ENCODE peak calls at places on chromosomes 12 and 14, in eight cellular contexts. A is AG09309, P is dorsolateral prefrontal cortex, G is epithelial cell of esophagus, I is NB4, N is pancreas, R is adrenal gland, V is fibroblast of the aortic adventitia. Z is an unnamed sample.

GRCh38 chr12:6039894-6040601 is 84.4 kb downstream of the VWF start:
- DNase-seq in A (no peak), P (no peak), G (peak), I (peak), N (peak), R (peak), V (peak), Z (peak)

GRCh38 chr12:47616440-47616839 is 89.4 kb downstream of the RPAP3 start:
- DNase-seq in A (no peak), P (no peak), G (peak), I (no peak), N (no peak), R (no peak), V (peak), Z (no peak)

GRCh38 chr14:53613404-53614253 is 343.0 kb downstream of the BMP4 start:
- DNase-seq in A (no peak), P (no peak), G (peak), I (no peak), N (peak), R (no peak), V (no peak), Z (no peak)

GRCh38 chr12:20410746-20411145 is 42.4 kb downstream of the PDE3A start:
- DNase-seq in A (no peak), P (no peak), G (no peak), I (peak), N (no peak), R (no peak), V (no peak), Z (no peak)

GRCh38 chr14:21734457-21735074 is 60.9 kb upstream of the OR4E1 start:
- DNase-seq in A (no peak), P (no peak), G (peak), I (peak), N (no peak), R (no peak), V (peak), Z (no peak)

GRCh38 chr14:52553002-52553670 is 500 bp downstream of the GPR137C start:
- DNase-seq in A (no peak), P (no peak), G (peak), I (peak), N (peak), R (peak), V (peak), Z (no peak)

GRCh38 chr12:47366203-47366978 is 286.6 kb upstream of the AMIGO2 start:
- DNase-seq in A (no peak), P (no peak), G (no peak), I (no peak), N (no peak), R (no peak), V (peak), Z (peak)

GRCh38 chr14:76923422-76924362 is 97.5 kb downstream of the LRRC74A start:
- DNase-seq in A (no peak), P (peak), G (no peak), I (no peak), N (no peak), R (no peak), V (no peak), Z (no peak)

GRCh38 chr14:96962337-96962736 is 165.2 kb downstream of the VRK1 start:
- DNase-seq in A (no peak), P (no peak), G (no peak), I (peak), N (no peak), R (no peak), V (no peak), Z (no peak)

GRCh38 chr12:104049278-104050257 is at the start of gene GLT8D2:
- DNase-seq in A (peak), P (no peak), G (peak), I (peak), N (peak), R (peak), V (peak), Z (peak)

GRCh38 chr12:95265765-95266164 is 48.2 kb downstream of the VEZT start:
- DNase-seq in A (no peak), P (no peak), G (no peak), I (no peak), N (no peak), R (no peak), V (no peak), Z (no peak)

GRCh38 chr14:81459421-81459820 is 59.3 kb upstream of the STON2 start:
- DNase-seq in A (no peak), P (no peak), G (no peak), I (no peak), N (no peak), R (no peak), V (no peak), Z (no peak)

GRCh38 chr12:88325076-88325827 is 183.1 kb downstream of the TMTC3 start:
- DNase-seq in A (peak), P (no peak), G (peak), I (no peak), N (no peak), R (no peak), V (peak), Z (peak)

GRCh38 chr12:14884458-14884878 is 1.2 kb downstream of the MGP start:
- DNase-seq in A (peak), P (no peak), G (peak), I (peak), N (peak), R (peak), V (peak), Z (peak)

GRCh38 chr12:133106253-133106652 is 23.8 kb downstream of the ZNF891 start:
- DNase-seq in A (no peak), P (no peak), G (no peak), I (peak), N (no peak), R (no peak), V (peak), Z (no peak)

GRCh38 chr14:71078481-71078880 is 171.2 kb downstream of the PCNX1 start:
- DNase-seq in A (no peak), P (no peak), G (no peak), I (no peak), N (no peak), R (no peak), V (no peak), Z (no peak)

DNA sequence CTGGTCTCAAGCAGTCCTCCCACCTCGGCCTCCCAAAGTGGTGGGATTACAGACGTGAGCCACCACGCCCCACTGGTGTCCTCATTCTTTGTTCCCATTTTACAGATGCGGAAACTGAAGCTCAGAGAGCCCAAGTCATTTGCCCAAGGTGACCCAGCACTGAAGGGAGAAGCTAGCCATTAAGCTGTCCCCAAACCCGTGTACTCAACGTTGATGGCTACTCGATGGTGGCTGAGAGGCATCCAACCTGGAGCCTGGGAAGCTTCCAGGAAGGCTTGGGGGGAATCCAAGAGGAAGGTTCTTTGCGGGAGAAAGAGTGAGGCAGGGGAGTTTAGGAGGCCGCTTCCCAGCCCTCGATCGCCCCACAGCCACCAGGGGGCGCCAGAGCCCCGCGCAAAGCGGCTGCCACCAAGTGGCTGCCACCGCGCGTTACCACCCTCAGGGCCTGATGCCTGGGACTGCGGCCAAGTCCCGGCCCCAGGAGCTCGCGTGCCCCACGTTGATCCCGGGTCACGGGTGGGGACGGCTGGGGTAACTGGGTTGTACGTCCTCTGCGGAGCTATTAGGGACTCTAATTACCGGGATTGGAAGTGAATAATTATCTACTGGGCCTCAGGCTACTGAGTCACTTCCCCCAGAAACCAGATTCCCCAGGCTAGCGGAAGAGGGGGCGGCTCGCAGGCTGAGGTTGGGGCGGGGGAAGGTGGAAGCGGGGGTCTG is 8.8 kb upstream of the SH2B3 start:
- DNase-seq in A (peak), P (peak), G (peak), I (peak), N (peak), R (peak), V (peak), Z (peak)
- TF ChIP-seq CTCF in A (peak), P (peak), G (peak), I (peak), N (peak), R (peak), V (peak), Z (peak)

GRCh38 chr12:55702861-55703260 is 4.8 kb downstream of the ITGA7 start:
- DNase-seq in A (no peak), P (no peak), G (no peak), I (no peak), N (no peak), R (no peak), V (no peak), Z (no peak)
- H3K4me3 ChIP-seq in A (no peak), P (no peak), G (no peak), I (no peak), N (no peak), R (no peak), V (no peak), Z (no peak)

GRCh38 chr12:106360400-106360994 is 2.9 kb downstream of the POLR3B start:
- DNase-seq in A (no peak), P (no peak), G (no peak), I (no peak), N (no peak), R (no peak), V (no peak), Z (no peak)

GRCh38 chr12:106359620-106360399 is 2.3 kb downstream of the POLR3B start:
- DNase-seq in A (no peak), P (no peak), G (no peak), I (no peak), N (no peak), R (no peak), V (no peak), Z (no peak)

GRCh38 chr12:106353178-106353577 is 4.4 kb upstream of the POLR3B start:
- DNase-seq in A (no peak), P (no peak), G (no peak), I (no peak), N (no peak), R (no peak), V (no peak), Z (no peak)

GRCh38 chr12:106358410-106359241 is 1.1 kb downstream of the POLR3B start:
- DNase-seq in A (peak), P (no peak), G (peak), I (peak), N (no peak), R (no peak), V (peak), Z (no peak)

DNA sequence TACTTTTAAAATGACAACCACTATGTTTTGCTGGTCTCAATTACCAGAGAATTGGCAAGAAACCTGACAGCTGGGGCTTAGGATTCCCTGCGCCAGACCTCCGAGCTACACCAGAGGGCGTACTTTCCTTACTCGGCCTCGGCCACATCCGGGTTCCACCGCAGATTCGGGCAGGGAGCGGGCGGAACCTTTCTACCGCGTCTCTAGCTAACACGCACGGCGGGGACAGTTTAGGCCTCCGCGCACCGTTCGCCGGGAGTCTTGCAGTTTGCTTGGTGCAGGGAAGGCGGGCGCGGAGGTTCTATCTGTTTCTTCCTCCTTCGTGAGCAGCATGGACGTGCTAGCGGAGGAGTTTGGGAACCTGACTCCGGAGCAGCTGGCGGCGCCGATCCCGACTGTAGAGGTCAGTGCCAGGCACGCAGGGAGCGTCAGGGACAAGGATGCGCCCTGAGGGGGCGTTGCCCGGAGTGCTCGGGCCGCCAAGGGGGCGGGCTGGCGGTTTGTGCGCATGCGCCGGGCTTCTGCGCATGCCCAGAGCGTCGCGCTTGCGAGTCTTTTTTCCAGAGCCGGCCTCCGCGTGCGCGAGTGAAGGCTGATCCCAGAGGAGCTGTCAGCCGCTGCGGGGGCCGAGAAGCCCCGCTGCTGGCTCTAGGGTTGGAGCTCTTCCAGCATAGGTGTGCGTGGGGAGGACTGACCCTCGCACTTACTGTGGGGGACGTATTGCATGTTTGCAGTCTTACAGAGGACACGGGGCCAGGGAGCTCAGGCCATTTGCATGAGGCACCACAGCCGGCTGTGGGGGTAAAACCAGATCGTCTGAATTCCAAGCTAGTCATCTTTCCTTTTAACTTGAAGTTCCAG is at the start of gene POLR3B:
- DNase-seq in A (peak), P (peak), G (peak), I (peak), N (peak), R (peak), V (peak), Z (peak)
- TF ChIP-seq CTCF in A (peak), P (peak), G (peak), I (peak), N (peak), R (peak), V (peak), Z (peak)

GRCh38 chr14:104582005-104582404 is 2.4 kb downstream of the C14orf180 start:
- DNase-seq in A (no peak), P (no peak), G (no peak), I (no peak), N (no peak), R (no peak), V (no peak), Z (no peak)

GRCh38 chr14:104581521-104581920 is 2.0 kb downstream of the C14orf180 start:
- DNase-seq in A (no peak), P (no peak), G (no peak), I (no peak), N (no peak), R (no peak), V (no peak), Z (no peak)

GRCh38 chr14:104582649-104583048 is 3.1 kb downstream of the C14orf180 start:
- DNase-seq in A (no peak), P (no peak), G (no peak), I (no peak), N (no peak), R (no peak), V (no peak), Z (no peak)

GRCh38 chr14:104584557-104584956 is 5.0 kb downstream of the C14orf180 start:
- DNase-seq in A (no peak), P (no peak), G (no peak), I (no peak), N (no peak), R (no peak), V (no peak), Z (no peak)

GRCh38 chr14:104583424-104584114 is 4.0 kb downstream of the C14orf180 start:
- DNase-seq in A (no peak), P (no peak), G (no peak), I (no peak), N (no peak), R (no peak), V (no peak), Z (no peak)
- H3K4me3 ChIP-seq in A (no peak), P (no peak), G (no peak), I (no peak), N (no peak), R (no peak), V (no peak), Z (no peak)

DNA sequence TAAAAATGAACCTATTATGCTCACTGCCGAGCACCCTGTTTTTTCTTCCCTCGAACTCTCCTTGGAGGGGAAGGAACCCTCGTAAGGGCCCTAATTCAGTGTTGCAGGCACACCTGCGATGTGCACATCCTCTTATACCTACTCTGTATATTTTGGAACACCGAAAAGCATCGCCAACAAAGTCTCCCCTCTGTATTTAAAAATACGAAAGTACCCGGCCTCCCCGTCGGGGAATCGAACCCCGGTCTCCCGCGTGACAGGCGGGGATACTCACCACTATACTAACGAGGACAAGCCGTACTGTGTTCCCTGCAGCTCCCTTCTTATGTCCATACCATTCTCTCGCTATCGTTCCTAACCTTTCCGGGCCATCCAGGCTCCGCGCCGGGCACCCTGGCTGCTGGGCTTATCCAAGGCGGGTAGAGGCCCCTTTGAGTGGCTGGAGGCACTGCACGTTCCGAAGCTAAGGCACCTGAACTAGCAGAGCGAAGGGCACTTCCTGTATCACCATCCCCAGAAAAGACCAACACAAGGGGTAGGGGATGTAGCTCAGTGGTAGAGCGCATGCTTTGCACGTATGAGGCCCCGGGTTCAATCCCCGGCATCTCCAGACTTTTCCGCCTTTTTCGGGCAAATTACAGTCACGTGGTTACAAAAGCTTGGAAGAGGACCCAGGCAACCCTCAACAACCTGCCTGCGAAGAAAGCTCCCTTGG is 25.1 kb upstream of the UBC start:
- DNase-seq in A (peak), P (peak), G (peak), I (peak), N (peak), R (peak), V (peak), Z (peak)
- TF ChIP-seq CTCF in A (no peak), P (no peak), G (peak), I (no peak), N (no peak), R (no peak), V (no peak), Z (no peak)

DNA sequence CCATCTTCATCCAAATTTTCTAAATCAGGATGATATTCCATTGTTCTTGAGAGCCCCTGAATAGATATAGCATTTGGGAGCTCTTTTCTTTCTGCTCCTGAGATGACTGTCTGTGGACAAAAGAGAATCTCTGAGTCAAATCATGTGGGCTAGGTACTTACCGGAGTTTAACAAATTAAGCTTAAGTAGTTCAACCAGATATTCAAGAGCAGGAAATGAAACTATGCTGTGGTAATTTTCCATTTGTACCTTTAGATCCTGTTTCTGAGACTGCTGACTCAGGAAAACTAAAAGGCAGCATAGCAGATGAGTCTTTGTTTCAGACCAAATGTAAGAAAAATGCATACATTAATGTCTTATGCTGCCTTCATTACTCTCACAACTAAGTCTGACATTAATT is at the start of gene CLEC7A:
- DNase-seq in A (no peak), P (no peak), G (peak), I (peak), N (no peak), R (no peak), V (no peak), Z (no peak)
- H3K4me3 ChIP-seq in A (no peak), P (peak), G (no peak), I (no peak), N (no peak), R (no peak), V (no peak), Z (no peak)